ENCODE peak calls at places on chromosomes 7 and 10, in five cellular contexts. One of them, this sample, is unnamed. For H3K4me1, the result is how much of the 10 kb centered on the place peaks cover.

GRCh38 chr10:97683556-97684357 is 3.3 kb downstream of the AVPI1 start:
- DNase-seq in heart left ventricle: no peak
- DNase-seq in cardiac muscle cell: peak
- DNase-seq in heart right ventricle: no peak
- DNase-seq in transverse colon: peak
- DNase-seq in this sample: no peak

GRCh38 chr10:1715821-1716220 is 21.5 kb downstream of the ADARB2 start:
- DNase-seq in heart left ventricle: no peak
- DNase-seq in cardiac muscle cell: no peak
- DNase-seq in heart right ventricle: no peak
- DNase-seq in transverse colon: peak
- DNase-seq in this sample: no peak

GRCh38 chr7:221996-222715 is 29.8 kb downstream of the FAM20C start:
- DNase-seq in heart left ventricle: no peak
- DNase-seq in cardiac muscle cell: no peak
- DNase-seq in heart right ventricle: no peak
- DNase-seq in transverse colon: no peak
- DNase-seq in this sample: no peak

GRCh38 chr10:126049741-126050140 is 153.4 kb downstream of the FANK1 start:
- DNase-seq in heart left ventricle: peak
- DNase-seq in cardiac muscle cell: peak
- DNase-seq in heart right ventricle: peak
- DNase-seq in transverse colon: no peak
- DNase-seq in this sample: no peak

GRCh38 chr7:141575654-141576448 is 24.6 kb downstream of the AGK start:
- DNase-seq in heart left ventricle: no peak
- DNase-seq in cardiac muscle cell: no peak
- DNase-seq in heart right ventricle: no peak
- DNase-seq in transverse colon: no peak
- DNase-seq in this sample: no peak

GRCh38 chr10:8776926-8777625 is 722.6 kb downstream of the GATA3 start:
- DNase-seq in heart left ventricle: no peak
- DNase-seq in cardiac muscle cell: no peak
- DNase-seq in heart right ventricle: no peak
- DNase-seq in transverse colon: no peak
- DNase-seq in this sample: no peak

GRCh38 chr10:3173173-3173878 is 744 bp upstream of the PITRM1 start:
- DNase-seq in heart left ventricle: no peak
- DNase-seq in cardiac muscle cell: no peak
- DNase-seq in heart right ventricle: no peak
- DNase-seq in transverse colon: peak
- DNase-seq in this sample: no peak

GRCh38 chr7:150790416-150791075 is 9.6 kb downstream of the TMEM176B start:
- DNase-seq in heart left ventricle: no peak
- DNase-seq in cardiac muscle cell: no peak
- DNase-seq in heart right ventricle: no peak
- DNase-seq in transverse colon: no peak
- DNase-seq in this sample: no peak

GRCh38 chr10:5317547-5318107 is 47.1 kb upstream of the UCN3 start:
- DNase-seq in heart left ventricle: peak
- DNase-seq in cardiac muscle cell: peak
- DNase-seq in heart right ventricle: no peak
- DNase-seq in transverse colon: no peak
- DNase-seq in this sample: peak

GRCh38 chr7:140673063-140673769 is 471 bp downstream of the ADCK2 start:
- DNase-seq in heart left ventricle: peak
- DNase-seq in cardiac muscle cell: no peak
- DNase-seq in heart right ventricle: peak
- DNase-seq in transverse colon: peak
- DNase-seq in this sample: peak

GRCh38 chr10:114932945-114933344 is 5.0 kb upstream of the TRUB1 start:
- DNase-seq in heart left ventricle: no peak
- DNase-seq in cardiac muscle cell: no peak
- DNase-seq in heart right ventricle: no peak
- DNase-seq in transverse colon: no peak
- DNase-seq in this sample: no peak

GRCh38 chr7:27708485-27708884 is 31.5 kb upstream of the TAX1BP1 start:
- DNase-seq in heart left ventricle: no peak
- DNase-seq in cardiac muscle cell: no peak
- DNase-seq in heart right ventricle: no peak
- DNase-seq in transverse colon: no peak
- DNase-seq in this sample: no peak

GRCh38 chr10:113020838-113021237 is 70.8 kb downstream of the TCF7L2 start:
- DNase-seq in heart left ventricle: no peak
- DNase-seq in cardiac muscle cell: no peak
- DNase-seq in heart right ventricle: no peak
- DNase-seq in transverse colon: no peak
- DNase-seq in this sample: no peak
- H3K4me1 ChIP-seq in heart left ventricle: under half
- H3K4me1 ChIP-seq in cardiac muscle cell: under half
- H3K4me1 ChIP-seq in heart right ventricle: under half
- H3K4me1 ChIP-seq in transverse colon: under half
- H3K4me1 ChIP-seq in this sample: under half

DNA sequence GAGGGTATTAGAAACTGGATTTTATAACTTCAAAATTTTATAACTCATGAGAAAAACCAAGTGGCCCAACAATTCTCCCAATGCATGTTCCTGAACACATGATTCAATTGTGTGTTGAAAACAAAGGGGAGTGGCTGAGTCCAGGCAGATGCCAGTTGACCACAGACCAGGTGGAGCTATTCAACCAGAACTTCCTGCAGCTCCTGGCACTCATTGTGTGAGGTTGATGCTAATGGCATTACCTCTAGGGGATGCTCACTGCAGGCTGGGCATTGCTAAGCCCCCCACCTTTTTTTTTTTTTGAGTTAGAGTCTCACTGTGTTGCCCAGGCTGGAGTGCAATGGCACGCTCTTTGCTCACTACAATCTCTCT is 20.3 kb downstream of the MYOF start:
- DNase-seq in heart left ventricle: no peak
- DNase-seq in cardiac muscle cell: peak
- DNase-seq in heart right ventricle: no peak
- DNase-seq in transverse colon: no peak
- DNase-seq in this sample: no peak
- H3K27ac ChIP-seq in heart left ventricle: no peak
- H3K27ac ChIP-seq in cardiac muscle cell: no peak
- H3K27ac ChIP-seq in heart right ventricle: peak
- H3K27ac ChIP-seq in transverse colon: peak
- H3K27ac ChIP-seq in this sample: no peak

GRCh38 chr10:62268027-62268398 is 631 bp downstream of the RTKN2 start:
- DNase-seq in heart left ventricle: no peak
- DNase-seq in cardiac muscle cell: no peak
- DNase-seq in heart right ventricle: no peak
- DNase-seq in transverse colon: no peak
- DNase-seq in this sample: no peak
- H3K4me3 ChIP-seq in heart left ventricle: peak
- H3K4me3 ChIP-seq in cardiac muscle cell: peak
- H3K4me3 ChIP-seq in heart right ventricle: peak
- H3K4me3 ChIP-seq in transverse colon: peak
- H3K4me3 ChIP-seq in this sample: peak

GRCh38 chr10:80200687-80201086 is 4.7 kb downstream of the ANXA11 start:
- DNase-seq in heart left ventricle: no peak
- DNase-seq in cardiac muscle cell: no peak
- DNase-seq in heart right ventricle: no peak
- DNase-seq in transverse colon: no peak
- DNase-seq in this sample: no peak
- H3K4me1 ChIP-seq in heart left ventricle: half or more
- H3K4me1 ChIP-seq in cardiac muscle cell: half or more
- H3K4me1 ChIP-seq in heart right ventricle: half or more
- H3K4me1 ChIP-seq in transverse colon: half or more
- H3K4me1 ChIP-seq in this sample: half or more

DNA sequence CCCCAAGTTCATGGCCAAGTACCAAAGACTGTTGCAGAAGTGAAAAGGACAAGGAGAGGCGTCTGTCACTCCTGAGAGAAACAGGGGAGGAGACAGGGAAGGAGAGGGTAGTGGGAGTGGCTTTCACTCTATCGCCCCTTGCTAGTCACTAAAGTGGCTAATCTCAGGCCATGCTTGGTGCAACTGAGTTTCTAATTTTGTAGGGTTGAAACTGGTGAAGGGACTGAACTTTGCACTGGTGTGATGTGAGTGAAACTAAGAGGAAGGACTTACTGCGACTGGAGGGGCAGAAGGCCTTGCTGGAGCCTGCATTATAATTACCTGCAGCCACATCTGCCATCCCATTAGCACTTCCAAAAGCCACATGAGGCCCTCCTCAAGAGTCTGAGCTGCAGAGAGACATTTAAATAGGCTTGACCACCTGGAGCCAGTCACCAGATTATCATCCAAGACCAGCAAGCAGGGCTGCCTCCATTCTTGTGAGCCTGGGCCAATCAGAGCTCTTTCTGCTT is 107.2 kb upstream of the EEPD1 start:
- DNase-seq in heart left ventricle: no peak
- DNase-seq in cardiac muscle cell: no peak
- DNase-seq in heart right ventricle: no peak
- DNase-seq in transverse colon: no peak
- DNase-seq in this sample: no peak
- H3K27ac ChIP-seq in heart left ventricle: peak
- H3K27ac ChIP-seq in cardiac muscle cell: no peak
- H3K27ac ChIP-seq in heart right ventricle: peak
- H3K27ac ChIP-seq in transverse colon: peak
- H3K27ac ChIP-seq in this sample: no peak

DNA sequence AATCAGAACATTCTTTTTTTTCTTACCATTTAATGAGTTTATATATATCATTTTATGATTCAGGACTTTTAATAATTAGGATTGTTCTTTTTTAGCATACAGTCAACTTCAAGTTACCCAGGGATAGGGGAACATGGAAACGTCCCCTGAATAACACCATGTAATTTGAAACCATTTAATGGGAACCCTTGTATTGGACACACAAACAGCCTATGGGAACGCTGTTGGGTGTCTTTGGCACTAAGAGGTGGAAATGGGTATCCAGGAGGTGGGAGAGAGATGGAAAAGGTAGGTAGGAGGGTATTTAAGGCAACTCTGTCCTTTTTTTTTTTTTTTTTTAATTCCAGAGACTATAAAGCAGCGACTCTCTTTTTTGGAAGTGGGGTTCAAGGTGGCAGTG is 2.6 kb downstream of the LUC7L2 start:
- DNase-seq in heart left ventricle: no peak
- DNase-seq in cardiac muscle cell: no peak
- DNase-seq in heart right ventricle: no peak
- DNase-seq in transverse colon: no peak
- DNase-seq in this sample: no peak
- H3K4me3 ChIP-seq in heart left ventricle: no peak
- H3K4me3 ChIP-seq in cardiac muscle cell: peak
- H3K4me3 ChIP-seq in heart right ventricle: no peak
- H3K4me3 ChIP-seq in transverse colon: no peak
- H3K4me3 ChIP-seq in this sample: no peak

DNA sequence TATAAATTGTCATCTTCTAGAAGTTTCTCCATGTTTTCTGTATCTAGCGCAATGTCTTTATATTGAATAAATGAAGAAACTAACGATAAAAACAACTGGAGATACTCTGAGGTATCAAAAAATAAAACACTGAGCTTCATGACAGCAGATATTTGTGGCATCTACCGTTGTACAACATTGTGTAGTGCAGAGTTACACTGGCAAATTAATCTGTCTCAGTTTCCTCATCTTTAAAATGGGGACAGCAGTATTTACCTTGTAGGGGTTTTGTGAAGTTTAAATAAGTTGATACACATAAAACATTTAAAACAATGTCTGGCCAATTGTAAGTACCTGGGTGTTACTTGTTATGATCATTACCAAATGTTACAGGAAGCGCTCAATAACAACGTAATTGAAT is 10.4 kb downstream of the ITGB1 start:
- DNase-seq in heart left ventricle: no peak
- DNase-seq in cardiac muscle cell: no peak
- DNase-seq in heart right ventricle: no peak
- DNase-seq in transverse colon: no peak
- DNase-seq in this sample: no peak
- H3K4me1 ChIP-seq in heart left ventricle: under half
- H3K4me1 ChIP-seq in cardiac muscle cell: under half
- H3K4me1 ChIP-seq in heart right ventricle: under half
- H3K4me1 ChIP-seq in transverse colon: under half
- H3K4me1 ChIP-seq in this sample: half or more

GRCh38 chr7:138934861-138935260 is 46.3 kb downstream of the KIAA1549 start:
- DNase-seq in heart left ventricle: no peak
- DNase-seq in cardiac muscle cell: peak
- DNase-seq in heart right ventricle: no peak
- DNase-seq in transverse colon: no peak
- DNase-seq in this sample: no peak
- H3K27ac ChIP-seq in heart left ventricle: no peak
- H3K27ac ChIP-seq in cardiac muscle cell: no peak
- H3K27ac ChIP-seq in heart right ventricle: peak
- H3K27ac ChIP-seq in transverse colon: no peak
- H3K27ac ChIP-seq in this sample: no peak

GRCh38 chr10:101022967-101023705 is 7.8 kb downstream of the PDZD7 start:
- DNase-seq in heart left ventricle: no peak
- DNase-seq in cardiac muscle cell: no peak
- DNase-seq in heart right ventricle: no peak
- DNase-seq in transverse colon: no peak
- DNase-seq in this sample: no peak
- H3K4me3 ChIP-seq in heart left ventricle: no peak
- H3K4me3 ChIP-seq in cardiac muscle cell: no peak
- H3K4me3 ChIP-seq in heart right ventricle: no peak
- H3K4me3 ChIP-seq in transverse colon: no peak
- H3K4me3 ChIP-seq in this sample: no peak

GRCh38 chr7:30427296-30428080 is 51.1 kb downstream of the NOD1 start:
- DNase-seq in heart left ventricle: no peak
- DNase-seq in cardiac muscle cell: no peak
- DNase-seq in heart right ventricle: no peak
- DNase-seq in transverse colon: no peak
- DNase-seq in this sample: no peak
- H3K4me1 ChIP-seq in heart left ventricle: under half
- H3K4me1 ChIP-seq in cardiac muscle cell: under half
- H3K4me1 ChIP-seq in heart right ventricle: under half
- H3K4me1 ChIP-seq in transverse colon: under half
- H3K4me1 ChIP-seq in this sample: under half